ENCODE peak calls at places on chromosomes 12 and 14, in six cellular contexts. N is activated naive CD8-positive, alpha-beta T cell treated with anti-CD3 and anti-CD28 coated beads, Interleukin-2, amount 50 U/mL, for 24 hours; Z is iPS DF 6.9; O is RPMI7951; Q is C1 segment of cervical spinal cord; D is HEK293T. F is an unnamed sample.

GRCh38 chr14:49550284-49551184 is 35.6 kb downstream of the RPS29 start:
- DNase-seq in N (no peak), Z (no peak), O (peak), Q (no peak), D (no peak), F (no peak)

GRCh38 chr12:103312742-103313354 is 182.9 kb downstream of the C12orf42 start:
- DNase-seq in N (no peak), Z (no peak), O (no peak), Q (no peak), D (no peak), F (no peak)

GRCh38 chr12:74957231-74957630 is 252.4 kb downstream of the KCNC2 start:
- DNase-seq in N (no peak), Z (no peak), O (no peak), Q (no peak), D (no peak), F (no peak)

GRCh38 chr12:100239589-100239988 is 27.3 kb downstream of the DEPDC4 start:
- DNase-seq in N (no peak), Z (no peak), O (no peak), Q (no peak), D (no peak), F (no peak)

GRCh38 chr12:20493924-20494323 is 125.6 kb downstream of the PDE3A start:
- DNase-seq in N (no peak), Z (no peak), O (no peak), Q (no peak), D (no peak), F (no peak)

GRCh38 chr12:42094277-42094676 is 50.4 kb downstream of the GXYLT1 start:
- DNase-seq in N (peak), Z (no peak), O (peak), Q (no peak), D (no peak), F (no peak)

GRCh38 chr12:79597910-79598309 is 92.9 kb downstream of the PAWR start:
- DNase-seq in N (no peak), Z (no peak), O (peak), Q (no peak), D (no peak), F (no peak)

GRCh38 chr12:108052260-108052659 is 76.8 kb upstream of the WSCD2 start:
- DNase-seq in N (no peak), Z (no peak), O (no peak), Q (no peak), D (no peak), F (no peak)

GRCh38 chr12:48973084-48973483 is 1.5 kb upstream of the WNT10B start:
- DNase-seq in N (no peak), Z (no peak), O (no peak), Q (no peak), D (no peak), F (peak)

GRCh38 chr12:132066345-132066685 is 77.8 kb downstream of the DDX51 start:
- DNase-seq in N (peak), Z (no peak), O (no peak), Q (no peak), D (no peak), F (peak)

GRCh38 chr12:14756331-14757143 is 46.7 kb downstream of the WBP11 start:
- DNase-seq in N (no peak), Z (no peak), O (no peak), Q (no peak), D (peak), F (no peak)

GRCh38 chr14:88727057-88727456 is 65.7 kb downstream of the EML5 start:
- DNase-seq in N (no peak), Z (no peak), O (no peak), Q (no peak), D (no peak), F (no peak)

GRCh38 chr14:74578479-74578878 is 33.6 kb downstream of the LTBP2 start:
- DNase-seq in N (no peak), Z (no peak), O (no peak), Q (no peak), D (no peak), F (no peak)

GRCh38 chr12:101690544-101691118 is 6.8 kb upstream of the CHPT1 start:
- DNase-seq in N (no peak), Z (no peak), O (no peak), Q (no peak), D (no peak), F (no peak)

GRCh38 chr14:73896521-73896920 is 9.9 kb downstream of the ZNF410 start:
- DNase-seq in N (no peak), Z (no peak), O (no peak), Q (no peak), D (no peak), F (no peak)

GRCh38 chr14:50319293-50319692 is 7.2 kb downstream of the DMAC2L start:
- DNase-seq in N (no peak), Z (no peak), O (no peak), Q (no peak), D (no peak), F (no peak)

GRCh38 chr12:58959639-58960300 is 39.5 kb upstream of the LRIG3 start:
- DNase-seq in N (no peak), Z (no peak), O (no peak), Q (no peak), D (no peak), F (no peak)

GRCh38 chr12:66092559-66093269 is 37.8 kb downstream of the LLPH start:
- DNase-seq in N (no peak), Z (no peak), O (peak), Q (no peak), D (peak), F (no peak)

GRCh38 chr14:53668861-53669260 is 287.8 kb downstream of the BMP4 start:
- DNase-seq in N (no peak), Z (no peak), O (peak), Q (no peak), D (no peak), F (no peak)

GRCh38 chr12:66538970-66539369 is 139.9 kb downstream of the GRIP1 start:
- DNase-seq in N (no peak), Z (peak), O (no peak), Q (no peak), D (no peak), F (no peak)

GRCh38 chr12:26271024-26271423 is 75.7 kb downstream of the SSPN start:
- DNase-seq in N (no peak), Z (no peak), O (peak), Q (no peak), D (no peak), F (no peak)

GRCh38 chr12:40156031-40156764 is 50.3 kb upstream of the SLC2A13 start:
- DNase-seq in N (no peak), Z (no peak), O (no peak), Q (no peak), D (no peak), F (no peak)

GRCh38 chr14:45492876-45493275 is 239.9 kb upstream of the MIS18BP1 start:
- DNase-seq in N (no peak), Z (no peak), O (no peak), Q (no peak), D (no peak), F (no peak)

GRCh38 chr12:109863961-109864712 is 16.2 kb downstream of the GLTP start:
- DNase-seq in N (no peak), Z (no peak), O (no peak), Q (peak), D (no peak), F (no peak)

GRCh38 chr12:62957233-62957953 is 22.4 kb upstream of the PPM1H start:
- DNase-seq in N (no peak), Z (no peak), O (no peak), Q (no peak), D (peak), F (no peak)

GRCh38 chr14:106665814-106666213 is 1139.4 kb downstream of the TMEM121 start:
- DNase-seq in N (peak), Z (no peak), O (no peak), Q (no peak), D (no peak), F (no peak)

GRCh38 chr12:52555577-52555976 is 2.6 kb upstream of the KRT71 start:
- DNase-seq in N (no peak), Z (no peak), O (no peak), Q (no peak), D (no peak), F (no peak)

GRCh38 chr12:75661927-75662326 is 150.5 kb upstream of the KRR1 start:
- DNase-seq in N (no peak), Z (no peak), O (peak), Q (no peak), D (no peak), F (no peak)

GRCh38 chr12:108418162-108418561 is 79.1 kb upstream of the CMKLR1 start:
- DNase-seq in N (no peak), Z (no peak), O (peak), Q (no peak), D (no peak), F (no peak)

GRCh38 chr14:74085828-74086227 is 1.1 kb downstream of the LIN52 start:
- DNase-seq in N (no peak), Z (no peak), O (no peak), Q (no peak), D (no peak), F (peak)

GRCh38 chr14:75254381-75254821 is 24.2 kb upstream of the FOS start:
- DNase-seq in N (no peak), Z (no peak), O (no peak), Q (no peak), D (no peak), F (no peak)

F was measured in GM20000.